ENCODE peak calls at places on chromosome 1, in nine cellular contexts. C is GM23338; E is heart right ventricle; O is psoas muscle; L is DND-41; D is CD8-positive, alpha-beta memory T cell; X is uterus; K is AG04450; W is fibroblast of lung. Q is an unnamed sample.
A peak's percentile ranks its signal among the peaks of the same experiment; 100 is the strongest.

GRCh38 chr1:178006043-178006442 is 36.2 kb upstream of the SEC16B start:
- DNase-seq in C (no peak), E (no peak), O (no peak), L (no peak), D (no peak), X (no peak), K (no peak), W (no peak), Q (no peak)

GRCh38 chr1:234659538-234659937 is 49.6 kb upstream of the IRF2BP2 start:
- DNase-seq in C (no peak), E (no peak), O (peak; percentile 32), L (no peak), D (no peak), X (no peak), K (peak; percentile 32), W (peak; percentile 68), Q (no peak)

GRCh38 chr1:31112223-31112622 is 46.7 kb upstream of the PUM1 start:
- DNase-seq in C (no peak), E (no peak), O (no peak), L (no peak), D (no peak), X (no peak), K (no peak), W (no peak), Q (no peak)

GRCh38 chr1:41454406-41454805 is 30.1 kb downstream of the EDN2 start:
- DNase-seq in C (no peak), E (peak; percentile 31), O (no peak), L (no peak), D (no peak), X (no peak), K (no peak), W (peak; percentile 31), Q (no peak)

GRCh38 chr1:11333631-11334030 is 60.6 kb downstream of the UBIAD1 start:
- DNase-seq in C (no peak), E (no peak), O (no peak), L (no peak), D (no peak), X (no peak), K (no peak), W (no peak), Q (no peak)

GRCh38 chr1:8217011-8217711 is 100.8 kb upstream of the SLC45A1 start:
- DNase-seq in C (peak; percentile 75), E (peak; percentile 51), O (peak; percentile 58), L (no peak), D (no peak), X (peak; percentile 41), K (no peak), W (no peak), Q (no peak)

GRCh38 chr1:2416403-2416802 is 4.0 kb upstream of the PEX10 start:
- DNase-seq in C (no peak), E (peak; percentile 9), O (no peak), L (peak; percentile 58), D (no peak), X (no peak), K (no peak), W (no peak), Q (no peak)

GRCh38 chr1:208065862-208066261 is 154.9 kb upstream of the CD34 start:
- DNase-seq in C (no peak), E (no peak), O (no peak), L (no peak), D (no peak), X (no peak), K (no peak), W (no peak), Q (no peak)

GRCh38 chr1:84300991-84301758 is at the start of gene SAMD13:
- DNase-seq in C (no peak), E (peak; percentile 13), O (peak; percentile 50), L (peak; percentile 78), D (no peak), X (peak; percentile 81), K (peak; percentile 29), W (peak; percentile 83), Q (peak; percentile 69)

GRCh38 chr1:71196685-71197084 is 115.8 kb upstream of the ZRANB2 start:
- DNase-seq in C (peak; percentile 6), E (no peak), O (no peak), L (no peak), D (no peak), X (no peak), K (peak; percentile 2), W (peak; percentile 54), Q (no peak)

GRCh38 chr1:27360159-27361043 is 6.4 kb downstream of the MAP3K6 start:
- DNase-seq in C (peak; percentile 72), E (no peak), O (no peak), L (no peak), D (peak; percentile 52), X (no peak), K (no peak), W (no peak), Q (no peak)

GRCh38 chr1:53361541-53361961 is 33.7 kb upstream of the LRP8 start:
- DNase-seq in C (no peak), E (no peak), O (no peak), L (no peak), D (no peak), X (no peak), K (no peak), W (no peak), Q (no peak)

GRCh38 chr1:53359934-53360276 is 32.0 kb upstream of the LRP8 start:
- DNase-seq in C (no peak), E (no peak), O (no peak), L (no peak), D (no peak), X (no peak), K (no peak), W (no peak), Q (no peak)

GRCh38 chr1:53362851-53363642 is 35.2 kb upstream of the LRP8 start:
- DNase-seq in C (peak; percentile 32), E (no peak), O (no peak), L (no peak), D (no peak), X (no peak), K (no peak), W (no peak), Q (no peak)

GRCh38 chr1:53359225-53359933 is 31.5 kb upstream of the LRP8 start:
- DNase-seq in C (no peak), E (no peak), O (no peak), L (no peak), D (no peak), X (no peak), K (no peak), W (no peak), Q (no peak)

GRCh38 chr1:53362270-53362669 is 34.4 kb upstream of the LRP8 start:
- DNase-seq in C (no peak), E (no peak), O (no peak), L (no peak), D (no peak), X (no peak), K (no peak), W (no peak), Q (peak; percentile 10)
- H3K27me3 ChIP-seq in C (no peaks in the 10 kb centered on the region), E (no peaks in the 10 kb centered on the region), O (no peaks in the 10 kb centered on the region), L (peaks cover 4% of the 10 kb centered on the region), D (no peaks in the 10 kb centered on the region), X (no peaks in the 10 kb centered on the region), K (peaks cover 44% of the 10 kb centered on the region), W (peaks cover 3% of the 10 kb centered on the region), Q (peaks cover 4% of the 10 kb centered on the region)

GRCh38 chr1:53500184-53501064 is 41.2 kb downstream of the DMRTB1 start:
- DNase-seq in C (no peak), E (no peak), O (no peak), L (no peak), D (no peak), X (no peak), K (no peak), W (no peak), Q (no peak)
- H3K27me3 ChIP-seq in C (no peaks in the 10 kb centered on the region), E (peaks cover 36% of the 10 kb centered on the region), O (peaks cover 12% of the 10 kb centered on the region), L (peaks cover 3% of the 10 kb centered on the region), D (no peaks in the 10 kb centered on the region), X (no peaks in the 10 kb centered on the region), K (peaks cover 12% of the 10 kb centered on the region), W (peaks cover 3% of the 10 kb centered on the region), Q (no peaks in the 10 kb centered on the region)

DNA sequence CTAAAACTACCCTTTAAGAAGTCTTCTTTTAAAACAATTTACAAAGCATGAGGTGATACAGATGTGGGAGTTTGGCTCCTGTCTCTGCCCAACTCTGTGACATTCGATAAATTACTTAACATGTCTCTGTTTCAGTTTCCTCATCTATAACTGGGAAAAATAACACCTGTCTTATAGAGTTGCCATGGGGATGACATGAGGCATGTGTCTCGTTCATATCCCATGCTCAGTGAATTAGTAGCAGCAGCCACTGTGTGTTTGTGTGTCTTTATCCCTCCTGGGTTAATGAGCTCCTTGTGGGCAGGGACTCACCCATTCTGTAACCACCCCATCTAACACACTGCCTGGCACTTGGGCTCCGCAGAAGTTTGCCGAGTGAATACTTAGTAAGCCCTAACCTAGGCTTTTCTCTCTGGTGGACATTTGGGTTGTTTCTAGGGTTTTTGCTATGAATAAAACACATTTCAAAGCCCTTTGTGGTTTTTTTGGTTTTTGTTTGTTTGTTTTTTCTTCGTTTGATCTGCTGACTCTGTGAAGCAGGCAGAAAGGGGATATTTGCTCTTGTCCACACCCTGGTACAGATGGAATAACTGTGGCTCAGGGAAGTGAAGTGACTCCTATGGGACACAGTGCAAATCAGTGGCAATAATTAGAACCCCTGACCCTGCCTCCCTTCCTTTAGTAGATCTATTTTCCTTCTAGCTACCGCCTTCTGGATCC is 797 bp upstream of the KCNJ9 start:
- DNase-seq in C (no peak), E (no peak), O (no peak), L (no peak), D (no peak), X (no peak), K (no peak), W (no peak), Q (no peak)
- H3K27me3 ChIP-seq in C (peaks cover 62% of the 10 kb centered on the region), E (peaks cover 73% of the 10 kb centered on the region), O (peaks cover 21% of the 10 kb centered on the region), L (peaks cover 11% of the 10 kb centered on the region), D (peaks cover 42% of the 10 kb centered on the region), X (peaks cover 13% of the 10 kb centered on the region), K (peaks cover 62% of the 10 kb centered on the region), W (peaks cover 41% of the 10 kb centered on the region), Q (peaks cover 51% of the 10 kb centered on the region)

GRCh38 chr1:37242501-37242900 is 208.2 kb upstream of the GRIK3 start:
- DNase-seq in C (no peak), E (no peak), O (no peak), L (no peak), D (no peak), X (no peak), K (no peak), W (no peak), Q (no peak)

GRCh38 chr1:37244083-37244480 is 209.8 kb upstream of the GRIK3 start:
- DNase-seq in C (no peak), E (no peak), O (no peak), L (no peak), D (no peak), X (no peak), K (no peak), W (no peak), Q (no peak)

GRCh38 chr1:37246631-37247030 is 212.3 kb upstream of the GRIK3 start:
- DNase-seq in C (no peak), E (no peak), O (no peak), L (no peak), D (no peak), X (no peak), K (no peak), W (no peak), Q (no peak)

GRCh38 chr1:37243368-37244082 is 209.2 kb upstream of the GRIK3 start:
- DNase-seq in C (peak; percentile 47), E (no peak), O (no peak), L (no peak), D (no peak), X (no peak), K (no peak), W (no peak), Q (no peak)

GRCh38 chr1:37244815-37245214 is 210.5 kb upstream of the GRIK3 start:
- DNase-seq in C (no peak), E (no peak), O (no peak), L (no peak), D (no peak), X (no peak), K (no peak), W (no peak), Q (no peak)
- H3K27me3 ChIP-seq in C (no peaks in the 10 kb centered on the region), E (peaks cover 41% of the 10 kb centered on the region), O (peaks cover 10% of the 10 kb centered on the region), L (peaks cover 2% of the 10 kb centered on the region), D (no peaks in the 10 kb centered on the region), X (no peaks in the 10 kb centered on the region), K (no peaks in the 10 kb centered on the region), W (no peaks in the 10 kb centered on the region), Q (no peaks in the 10 kb centered on the region)

GRCh38 chr1:58403894-58404293 is 142.6 kb downstream of the OMA1 start:
- DNase-seq in C (no peak), E (no peak), O (no peak), L (no peak), D (no peak), X (no peak), K (no peak), W (no peak), Q (no peak)
- H3K27me3 ChIP-seq in C (no peaks in the 10 kb centered on the region), E (no peaks in the 10 kb centered on the region), O (no peaks in the 10 kb centered on the region), L (no peaks in the 10 kb centered on the region), D (no peaks in the 10 kb centered on the region), X (no peaks in the 10 kb centered on the region), K (no peaks in the 10 kb centered on the region), W (no peaks in the 10 kb centered on the region), Q (no peaks in the 10 kb centered on the region)